ENCODE peak calls at places on chromosome 1, in seven cellular contexts. Z is EL, U is NCI-H2081, M is neuronal stem cell, S is GM18507, O is amniotic stem cell, B is kidney tubule cell. Y is an unnamed sample.

GRCh38 chr1:193747579-193747978 is 561.2 kb upstream of the B3GALT2 start:
- DNase-seq in Z (peak; percentile 42), U (no peak), M (no peak), S (no peak), O (no peak), B (peak; percentile 13), Y (no peak)

GRCh38 chr1:25140073-25140797 is 92.1 kb downstream of the SYF2 start:
- DNase-seq in Z (peak; percentile 42), U (no peak), M (no peak), S (peak; percentile 43), O (no peak), B (peak; percentile 3), Y (no peak)

GRCh38 chr1:202207292-202207691 is 13.7 kb downstream of the LGR6 start:
- DNase-seq in Z (peak; percentile 58), U (no peak), M (no peak), S (no peak), O (peak; percentile 14), B (peak; percentile 28), Y (no peak)

GRCh38 chr1:178278135-178278534 is 184.2 kb downstream of the RASAL2 start:
- DNase-seq in Z (no peak), U (no peak), M (no peak), S (no peak), O (no peak), B (no peak), Y (no peak)

GRCh38 chr1:178536844-178537371 is 24.0 kb downstream of the TEX35 start:
- DNase-seq in Z (peak; percentile 95), U (no peak), M (no peak), S (no peak), O (peak; percentile 70), B (peak; percentile 90), Y (peak; percentile 92)

GRCh38 chr1:48775817-48776399 is 783 bp downstream of the BEND5 start:
- DNase-seq in Z (no peak), U (no peak), M (no peak), S (no peak), O (no peak), B (no peak), Y (no peak)

GRCh38 chr1:33092438-33092837 is 11.5 kb downstream of the AZIN2 start:
- DNase-seq in Z (no peak), U (no peak), M (no peak), S (no peak), O (no peak), B (no peak), Y (no peak)

GRCh38 chr1:68174173-68175113 is 57.9 kb downstream of the WLS start:
- DNase-seq in Z (peak; percentile 97), U (no peak), M (peak; percentile 32), S (no peak), O (peak; percentile 86), B (peak; percentile 88), Y (no peak)

GRCh38 chr1:88946845-88947244 is 45.6 kb downstream of the KYAT3 start:
- DNase-seq in Z (no peak), U (no peak), M (no peak), S (no peak), O (no peak), B (peak; percentile 49), Y (no peak)